ENCODE peak calls at places on chromosome 13, in four cellular contexts. T, Y, Q and L are unnamed samples.
A peak's percentile ranks its signal among the peaks of the same experiment; 100 is the strongest.

GRCh38 chr13:28499579-28499978 is 4.7 kb upstream of the FLT1 start:
- DNase-seq in T (no peak), Y (no peak), Q (peak; percentile 77), L (no peak)

GRCh38 chr13:43298799-43299198 is 275.4 kb downstream of the DNAJC15 start:
- DNase-seq in T (no peak), Y (no peak), Q (no peak), L (no peak)

GRCh38 chr13:73715114-73715909 is 418.9 kb downstream of the KLF12 start:
- DNase-seq in T (no peak), Y (no peak), Q (no peak), L (no peak)

GRCh38 chr13:114258589-114258988 is 22.8 kb upstream of the UPF3A start:
- DNase-seq in T (no peak), Y (no peak), Q (no peak), L (no peak)

GRCh38 chr13:44758595-44759221 is 182.6 kb upstream of the TSC22D1 start:
- DNase-seq in T (peak; percentile 53), Y (no peak), Q (peak; percentile 93), L (peak; percentile 97)

GRCh38 chr13:103726808-103727207 is 660.6 kb upstream of the SLC10A2 start:
- DNase-seq in T (no peak), Y (no peak), Q (no peak), L (no peak)

GRCh38 chr13:59157181-59157580 is 1006.5 kb downstream of the DIAPH3 start:
- DNase-seq in T (no peak), Y (no peak), Q (no peak), L (no peak)

GRCh38 chr13:23934481-23934880 is 37.2 kb upstream of the C1QTNF9B start:
- DNase-seq in T (no peak), Y (no peak), Q (no peak), L (peak; percentile 54)